ENCODE peak calls at places on chromosomes 7 and 10, in eight cellular contexts. Q, U, H, D, L, O, V and J are unnamed samples.

GRCh38 chr10:131674130-131674529 is 226.7 kb upstream of the PPP2R2D start:
- DNase-seq in Q (no peak), H (no peak), D (no peak), U (peak; percentile 48), L (no peak), V (no peak), O (no peak), J (peak; percentile 55)

GRCh38 chr10:117374506-117375359 is 507 bp downstream of the PDZD8 start:
- DNase-seq in V (peak; percentile 66), U (peak; percentile 90), L (peak; percentile 30), Q (peak; percentile 9), D (peak; percentile 58), O (peak; percentile 28), H (no peak), J (peak; percentile 92)

GRCh38 chr10:5092848-5093790 is 1.1 kb upstream of the AKR1C3 start:
- DNase-seq in Q (no peak), L (no peak), D (no peak), U (no peak), O (no peak), V (no peak), H (no peak), J (no peak)

GRCh38 chr10:76354349-76354748 is 922.9 kb downstream of the LRMDA start:
- DNase-seq in H (no peak), D (no peak), O (no peak), L (no peak), U (no peak), Q (no peak), V (no peak), J (no peak)

GRCh38 chr10:79094412-79095175 is 25.8 kb downstream of the ZMIZ1 start:
- DNase-seq in O (no peak), H (no peak), L (no peak), U (no peak), Q (no peak), V (no peak), D (no peak), J (no peak)

GRCh38 chr10:66187096-66187733 is 738.6 kb upstream of the LRRTM3 start:
- DNase-seq in D (no peak), L (no peak), V (no peak), O (no peak), U (no peak), Q (no peak), H (no peak), J (no peak)

GRCh38 chr10:131943021-131943814 is 38.5 kb downstream of the BNIP3 start:
- DNase-seq in Q (no peak), V (no peak), L (no peak), O (no peak), U (peak; percentile 60), H (no peak), D (no peak), J (peak; percentile 72)

GRCh38 chr10:588246-589165 is 101.0 kb downstream of the DIP2C start:
- DNase-seq in D (no peak), H (no peak), L (no peak), O (peak; percentile 34), U (no peak), V (no peak), Q (no peak), J (no peak)

GRCh38 chr7:144713850-144714249 is 122.0 kb downstream of the TPK1 start:
- DNase-seq in V (no peak), H (no peak), Q (no peak), D (no peak), U (no peak), L (no peak), O (no peak), J (no peak)

GRCh38 chr10:102231357-102232318 is 5.5 kb downstream of the ELOVL3 start:
- DNase-seq in V (peak; percentile 81), L (no peak), H (no peak), O (peak; percentile 9), D (no peak), U (peak; percentile 92), Q (peak; percentile 58), J (peak; percentile 90)

GRCh38 chr10:130013938-130014733 is 50.1 kb upstream of the EBF3 start:
- DNase-seq in U (no peak), H (no peak), V (no peak), L (no peak), Q (no peak), D (no peak), O (no peak), J (no peak)

GRCh38 chr7:99740573-99741437 is 5.8 kb upstream of the CYP3A7 start:
- DNase-seq in H (no peak), O (no peak), U (no peak), D (no peak), Q (no peak), V (no peak), L (peak; percentile 45), J (no peak)

GRCh38 chr10:17100586-17100985 is 29.0 kb downstream of the CUBN start:
- DNase-seq in V (no peak), L (no peak), U (peak; percentile 38), H (no peak), O (no peak), Q (no peak), D (no peak), J (no peak)

GRCh38 chr7:51067757-51068156 is 248.9 kb downstream of the COBL start:
- DNase-seq in H (peak; percentile 33), D (no peak), O (peak; percentile 38), U (no peak), L (peak; percentile 53), V (no peak), Q (no peak), J (no peak)

GRCh38 chr10:114956466-114956865 is 18.5 kb downstream of the TRUB1 start:
- DNase-seq in O (no peak), U (no peak), H (no peak), D (no peak), L (peak; percentile 31), V (no peak), Q (no peak), J (no peak)

GRCh38 chr7:37945336-37945735 is 24.9 kb downstream of the EPDR1 start:
- DNase-seq in Q (no peak), H (no peak), U (no peak), V (no peak), D (no peak), O (no peak), L (peak; percentile 15), J (no peak)

GRCh38 chr7:38339953-38340819 is 66.8 kb upstream of the TARP start:
- DNase-seq in U (no peak), H (no peak), L (no peak), D (no peak), Q (no peak), V (no peak), O (no peak), J (no peak)

GRCh38 chr10:75203724-75204123 is 6.9 kb upstream of the VDAC2 start:
- DNase-seq in V (no peak), Q (no peak), O (no peak), U (no peak), H (no peak), D (no peak), L (no peak), J (no peak)

GRCh38 chr7:105448181-105448580 is 59.5 kb upstream of the SRPK2 start:
- DNase-seq in H (no peak), L (no peak), O (no peak), V (no peak), Q (no peak), D (no peak), U (no peak), J (no peak)

GRCh38 chr10:65952086-65952485 is 973.8 kb upstream of the LRRTM3 start:
- DNase-seq in Q (no peak), D (no peak), O (no peak), L (no peak), U (no peak), V (no peak), H (no peak), J (no peak)

GRCh38 chr7:157977717-157978470 is 609.7 kb downstream of the PTPRN2 start:
- DNase-seq in O (no peak), D (no peak), L (no peak), Q (no peak), H (no peak), U (no peak), V (no peak), J (peak; percentile 58)

GRCh38 chr10:31318382-31318853 is 598 bp upstream of the ZEB1 start:
- DNase-seq in O (peak; percentile 8), U (peak; percentile 87), V (no peak), H (no peak), L (peak; percentile 77), D (peak; percentile 37), Q (peak; percentile 14), J (peak; percentile 94)

GRCh38 chr10:119754936-119755335 is 29.1 kb downstream of the INPP5F start:
- DNase-seq in U (no peak), H (no peak), D (no peak), V (no peak), Q (no peak), O (no peak), L (no peak), J (no peak)

GRCh38 chr10:103933557-103934121 is 15.7 kb upstream of the STN1 start:
- DNase-seq in O (no peak), D (peak; percentile 63), U (no peak), L (no peak), V (no peak), H (peak; percentile 4), Q (no peak), J (no peak)

GRCh38 chr10:80964955-80965614 is 427.4 kb downstream of the SH2D4B start:
- DNase-seq in V (no peak), U (no peak), L (no peak), Q (no peak), H (no peak), D (no peak), O (no peak), J (no peak)

GRCh38 chr7:37643876-37644275 is 39.7 kb upstream of the GPR141 start:
- DNase-seq in O (no peak), U (no peak), D (no peak), V (no peak), Q (no peak), H (no peak), L (no peak), J (no peak)

GRCh38 chr10:91796332-91797076 is 1.7 kb upstream of the TNKS2 start:
- DNase-seq in H (no peak), L (no peak), D (peak; percentile 12), U (no peak), Q (peak; percentile 15), V (peak; percentile 55), O (no peak), J (peak; percentile 89)

GRCh38 chr10:30728786-30729185 is 99.2 kb upstream of the LYZL2 start:
- DNase-seq in L (no peak), U (no peak), H (no peak), Q (no peak), D (no peak), V (no peak), O (no peak), J (no peak)

GRCh38 chr10:78802406-78802805 is 266.4 kb upstream of the ZMIZ1 start:
- DNase-seq in L (no peak), U (no peak), O (no peak), H (no peak), V (no peak), Q (no peak), D (no peak), J (no peak)

GRCh38 chr7:1463685-1464223 is 4.5 kb upstream of the MICALL2 start:
- DNase-seq in H (no peak), L (no peak), Q (no peak), O (no peak), V (no peak), D (no peak), U (no peak), J (no peak)

GRCh38 chr7:43650457-43651052 is 67.6 kb downstream of the STK17A start:
- DNase-seq in O (no peak), Q (no peak), L (peak; percentile 46), U (no peak), H (no peak), D (no peak), V (no peak), J (peak; percentile 78)

GRCh38 chr7:43148161-43148731 is 35.8 kb downstream of the HECW1 start:
- DNase-seq in O (no peak), Q (no peak), U (no peak), D (no peak), V (no peak), L (no peak), H (no peak), J (no peak)

GRCh38 chr10:31121797-31122586 is 90.3 kb upstream of the ZNF438 start:
- DNase-seq in H (no peak), L (peak; percentile 39), D (no peak), V (no peak), Q (no peak), O (no peak), U (no peak), J (no peak)

GRCh38 chr10:127612-128432 is 7.4 kb upstream of the ZMYND11 start:
- DNase-seq in Q (no peak), L (no peak), H (no peak), U (no peak), D (no peak), V (no peak), O (no peak), J (no peak)